ENCODE peak calls at places on chromosome 22, in six cellular contexts. D, R, Q, I, E and Y are unnamed samples.

GRCh38 chr22:18095101-18095805 is 15.4 kb upstream of the TUBA8 start:
- DNase-seq in E (no peak), R (no peak), D (no peak), I (no peak), Q (no peak), Y (no peak)

GRCh38 chr22:19984201-19984753 is 32.3 kb downstream of the ARVCF start:
- DNase-seq in D (peak; percentile 70), E (no peak), R (peak; percentile 53), Q (no peak), I (no peak), Y (no peak)

GRCh38 chr22:47549741-47550340 is 787.4 kb downstream of the TBC1D22A start:
- DNase-seq in D (no peak), I (no peak), E (no peak), Q (no peak), R (no peak), Y (no peak)

GRCh38 chr22:19800761-19801244 is 40.2 kb downstream of the TBX1 start:
- DNase-seq in E (no peak), Q (no peak), I (no peak), R (no peak), D (no peak), Y (no peak)

GRCh38 chr22:42611076-42611475 is 3.6 kb downstream of the POLDIP3 start:
- DNase-seq in D (no peak), I (no peak), E (no peak), Q (no peak), R (no peak), Y (no peak)

GRCh38 chr22:50296658-50297490 is 10.6 kb downstream of the PLXNB2 start:
- DNase-seq in Q (no peak), D (no peak), R (no peak), I (no peak), E (no peak), Y (no peak)

GRCh38 chr22:27791494-27792241 is 9.9 kb downstream of the MN1 start:
- DNase-seq in I (no peak), D (no peak), Q (no peak), R (no peak), E (no peak), Y (no peak)

GRCh38 chr22:24414523-24414922 is 12.9 kb upstream of the ADORA2A start:
- DNase-seq in R (no peak), I (no peak), D (no peak), Q (no peak), E (no peak), Y (no peak)

GRCh38 chr22:44819966-44820631 is 67.7 kb downstream of the ARHGAP8 start:
- DNase-seq in I (no peak), D (no peak), E (no peak), Q (no peak), R (no peak), Y (no peak)

GRCh38 chr22:42901790-42902508 is 44.9 kb upstream of the ARFGAP3 start:
- DNase-seq in Q (no peak), D (no peak), E (no peak), I (no peak), R (no peak), Y (no peak)

GRCh38 chr22:36220457-36220921 is 18.8 kb downstream of the APOL2 start:
- DNase-seq in I (no peak), Q (no peak), D (peak; percentile 54), R (peak; percentile 39), E (no peak), Y (no peak)

GRCh38 chr22:19406281-19406811 is 25.2 kb downstream of the HIRA start:
- DNase-seq in R (no peak), I (no peak), E (no peak), Q (no peak), D (no peak), Y (no peak)

GRCh38 chr22:22111267-22111751 is 128.7 kb upstream of the TOP3B start:
- DNase-seq in E (no peak), Q (no peak), D (peak; percentile 49), R (no peak), I (no peak), Y (no peak)

GRCh38 chr22:44622147-44622427 is 79.9 kb upstream of the PRR5 start:
- DNase-seq in I (peak; percentile 64), E (no peak), D (no peak), R (no peak), Q (no peak), Y (no peak)

GRCh38 chr22:30178180-30179126 is 68.1 kb downstream of the LIF start:
- DNase-seq in Q (no peak), I (no peak), R (no peak), E (no peak), D (no peak), Y (peak; percentile 8)

GRCh38 chr22:37121887-37122591 is 12.5 kb upstream of the TMPRSS6 start:
- DNase-seq in Q (no peak), R (no peak), D (peak; percentile 39), I (no peak), E (no peak), Y (peak; percentile 80)

GRCh38 chr22:32905400-32905799 is 103.9 kb downstream of the TIMP3 start:
- DNase-seq in D (no peak), Q (no peak), E (no peak), I (no peak), R (no peak), Y (no peak)

GRCh38 chr22:21054046-21054713 is 8.4 kb downstream of the LRRC74B start:
- DNase-seq in I (no peak), R (no peak), D (no peak), E (no peak), Q (no peak), Y (no peak)

GRCh38 chr22:42313204-42313603 is 42.8 kb upstream of the TCF20 start:
- DNase-seq in E (no peak), D (no peak), Q (no peak), R (no peak), I (no peak), Y (no peak)

GRCh38 chr22:41674941-41675340 is 13.7 kb downstream of the SNU13 start:
- DNase-seq in I (no peak), E (no peak), Q (no peak), D (no peak), R (no peak), Y (no peak)

GRCh38 chr22:41512421-41513194 is 31.7 kb downstream of the POLR3H start:
- DNase-seq in D (peak; percentile 76), I (no peak), R (no peak), Q (peak; percentile 50), E (peak; percentile 57), Y (no peak)

GRCh38 chr22:45424241-45424731 is 10.8 kb downstream of the RIBC2 start:
- DNase-seq in R (no peak), D (no peak), Q (no peak), E (no peak), I (no peak), Y (no peak)

GRCh38 chr22:23376256-23376655 is 195.9 kb downstream of the BCR start:
- DNase-seq in R (peak; percentile 2), E (no peak), Q (no peak), D (peak; percentile 16), I (no peak), Y (no peak)

GRCh38 chr22:29744902-29745301 is 21.9 kb downstream of the ZMAT5 start:
- DNase-seq in R (no peak), Q (no peak), E (no peak), I (peak; percentile 92), D (peak; percentile 40), Y (no peak)

GRCh38 chr22:37747090-37747714 is 50.4 kb downstream of the TRIOBP start:
- DNase-seq in E (no peak), D (peak; percentile 48), R (no peak), Q (no peak), I (no peak), Y (no peak)

GRCh38 chr22:29313126-29314071 is 2.1 kb downstream of the RASL10A start:
- DNase-seq in D (no peak), Q (no peak), I (no peak), E (no peak), R (no peak), Y (no peak)

GRCh38 chr22:38754247-38755154 is 1.3 kb downstream of the SUN2 start:
- DNase-seq in D (peak; percentile 70), Q (no peak), I (peak; percentile 34), E (no peak), R (no peak), Y (no peak)

GRCh38 chr22:19142394-19142793 is 2.1 kb downstream of the ESS2 start:
- DNase-seq in I (no peak), R (no peak), D (peak; percentile 2), Q (no peak), E (no peak), Y (no peak)

GRCh38 chr22:35868938-35869337 is 151.3 kb downstream of the APOL5 start:
- DNase-seq in I (no peak), D (no peak), Q (no peak), R (peak; percentile 7), E (no peak), Y (no peak)

GRCh38 chr22:37638351-37639069 is 959 bp upstream of the SH3BP1 start:
- DNase-seq in I (no peak), E (no peak), R (peak; percentile 61), D (peak; percentile 62), Q (no peak), Y (no peak)